ENCODE peak calls at places on chromosomes 11 and 22, in seven cellular contexts. X is transverse colon, A is fibroblast of mammary gland, H is GM12865, K is epithelial cell of esophagus, M is uterus, J is IMR-90. E is an unnamed sample.

GRCh38 chr22:42930810-42931420 is 73.8 kb upstream of the ARFGAP3 start:
- DNase-seq in H (peak; percentile 58), M (no peak), J (peak; percentile 52), K (peak; percentile 92), A (peak; percentile 69), X (no peak), E (peak; percentile 74)

GRCh38 chr11:17803751-17804334 is 69.3 kb downstream of the KCNC1 start:
- DNase-seq in M (no peak), H (no peak), A (no peak), X (no peak), K (no peak), J (no peak), E (no peak)

GRCh38 chr11:118907051-118907748 is 18.5 kb downstream of the BCL9L start:
- DNase-seq in K (peak; percentile 74), J (peak; percentile 62), A (peak; percentile 74), H (peak; percentile 88), X (peak; percentile 93), M (peak; percentile 85), E (peak; percentile 92)

GRCh38 chr11:69217276-69218105 is 61.8 kb downstream of the SMIM38 start:
- DNase-seq in M (no peak), K (no peak), J (no peak), X (peak; percentile 31), A (no peak), H (no peak), E (peak; percentile 44)

GRCh38 chr11:130520231-130520630 is 71.8 kb downstream of the ADAMTS15 start:
- DNase-seq in K (no peak), M (peak; percentile 43), X (no peak), J (no peak), A (peak; percentile 13), H (no peak), E (no peak)

GRCh38 chr11:66976048-66976467 is 954 bp downstream of the C11orf86 start:
- DNase-seq in A (no peak), J (no peak), H (no peak), K (no peak), M (no peak), X (no peak), E (no peak)

GRCh38 chr11:11036185-11037161 is 178.6 kb upstream of the ZBED5 start:
- DNase-seq in A (peak; percentile 70), X (no peak), H (peak; percentile 84), M (no peak), K (peak; percentile 87), J (peak; percentile 66), E (peak; percentile 46)

GRCh38 chr11:118241191-118242098 is 10.7 kb downstream of the MPZL3 start:
- DNase-seq in X (peak; percentile 43), J (no peak), M (no peak), H (peak; percentile 75), A (no peak), K (peak; percentile 92), E (peak; percentile 59)

GRCh38 chr11:67266424-67267187 is at the start of gene GRK2:
- DNase-seq in J (peak; percentile 28), K (peak; percentile 60), M (peak; percentile 46), H (peak; percentile 72), A (no peak), X (no peak), E (peak; percentile 60)

GRCh38 chr22:27564806-27565205 is 236.8 kb downstream of the MN1 start:
- DNase-seq in X (no peak), J (no peak), M (no peak), H (no peak), A (no peak), K (peak; percentile 70), E (no peak)

GRCh38 chr22:22827187-22827948 is 60.2 kb upstream of the IGLL5 start:
- DNase-seq in K (no peak), J (no peak), M (no peak), X (no peak), A (no peak), H (no peak), E (no peak)

GRCh38 chr22:48536691-48537591 is 1290.7 kb downstream of the BRD1 start:
- DNase-seq in J (no peak), H (no peak), A (no peak), M (no peak), X (no peak), K (no peak), E (peak; percentile 52)

GRCh38 chr11:291281-292210 is 2.6 kb downstream of the PGGHG start:
- DNase-seq in M (no peak), K (no peak), A (no peak), H (no peak), X (peak; percentile 8), J (no peak), E (peak; percentile 3)

DNA sequence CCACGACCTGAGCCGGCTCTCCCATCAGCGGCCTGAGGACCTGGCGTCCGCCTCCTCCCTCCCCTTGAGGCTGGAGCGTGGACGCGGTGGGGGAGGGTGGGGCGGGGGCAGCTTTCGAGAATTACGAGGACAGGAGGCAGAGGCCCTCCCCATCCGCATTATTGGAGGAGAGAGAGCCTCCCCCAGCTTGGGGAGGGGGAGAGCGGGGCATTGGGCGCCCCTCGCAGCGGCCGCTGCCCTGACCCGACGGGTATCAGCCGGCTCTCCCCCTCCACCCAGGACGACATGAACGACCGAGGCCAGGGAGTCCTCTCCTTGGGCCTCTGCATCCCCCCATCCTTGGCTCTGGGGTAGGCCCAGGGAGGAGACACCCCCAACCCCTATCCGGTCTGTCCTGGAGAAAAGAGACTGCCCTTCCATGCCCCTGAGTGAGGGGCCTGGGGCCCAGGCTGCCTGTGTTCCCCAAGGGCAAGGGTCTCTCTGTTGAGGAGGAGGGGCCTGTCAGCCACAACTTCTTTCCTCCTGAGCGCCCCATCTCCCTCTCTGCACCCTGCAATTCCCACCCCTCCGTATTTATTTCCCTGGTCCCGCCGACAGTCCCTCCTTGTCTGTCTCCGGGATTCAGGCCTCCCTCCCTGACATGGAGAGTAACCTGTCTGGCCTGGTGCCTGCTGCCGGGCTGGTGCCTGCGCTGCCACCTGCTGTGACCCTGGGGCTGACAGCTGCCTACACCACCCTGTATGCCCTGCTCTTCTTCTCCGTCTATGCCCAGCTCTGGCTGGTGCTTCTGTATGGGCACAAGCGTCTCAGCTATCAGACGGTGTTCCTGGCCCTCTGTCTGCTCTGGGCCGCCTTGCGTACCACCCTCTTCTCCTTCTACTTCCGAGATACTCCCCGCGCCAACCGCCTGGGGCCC is 495 bp downstream of the GPR137 start:
- DNase-seq in M (no peak), H (peak; percentile 53), A (no peak), X (peak; percentile 49), J (no peak), K (no peak), E (peak; percentile 82)
- TF ChIP-seq CTCF in M (no peak), H (peak; percentile 32), A (no peak), X (no peak), J (no peak), K (no peak), E (no peak)

GRCh38 chr22:20579273-20580120 is 72.1 kb downstream of the MED15 start:
- DNase-seq in J (no peak), M (no peak), A (no peak), K (no peak), X (no peak), H (no peak), E (no peak)

GRCh38 chr22:20582171-20582511 is 74.7 kb downstream of the MED15 start:
- DNase-seq in A (no peak), J (no peak), H (no peak), K (no peak), M (no peak), X (no peak), E (no peak)

GRCh38 chr22:20580179-20580578 is 72.8 kb downstream of the MED15 start:
- DNase-seq in J (no peak), A (no peak), H (no peak), K (no peak), X (no peak), M (no peak), E (no peak)

GRCh38 chr22:20581503-20582170 is 74.2 kb downstream of the MED15 start:
- DNase-seq in K (no peak), A (no peak), X (no peak), M (no peak), H (no peak), J (no peak), E (no peak)

GRCh38 chr22:20580611-20581502 is 73.4 kb downstream of the MED15 start:
- DNase-seq in X (no peak), A (no peak), J (no peak), K (no peak), H (no peak), M (no peak), E (no peak)
- TF ChIP-seq CTCF in X (no peak), A (no peak), J (no peak), K (no peak), H (no peak), M (no peak), E (no peak)

GRCh38 chr11:43130616-43131015 is 181.2 kb upstream of the API5 start:
- DNase-seq in X (no peak), M (no peak), A (no peak), K (no peak), J (no peak), H (peak; percentile 5), E (no peak)
- TF ChIP-seq CTCF in X (no peak), M (no peak), A (no peak), K (no peak), J (no peak), H (peak; percentile 5), E (no peak)

GRCh38 chr22:50014655-50015401 is 2.3 kb upstream of the IL17REL start:
- DNase-seq in X (peak; percentile 5), J (no peak), K (no peak), H (no peak), M (no peak), A (no peak), E (no peak)

GRCh38 chr22:50014053-50014501 is 1.5 kb upstream of the IL17REL start:
- DNase-seq in J (no peak), A (no peak), H (no peak), M (no peak), K (no peak), X (peak; percentile 6), E (no peak)

GRCh38 chr22:50010676-50011446 is 1.7 kb downstream of the IL17REL start:
- DNase-seq in A (no peak), H (peak; percentile 78), J (no peak), X (peak; percentile 9), M (no peak), K (no peak), E (no peak)

GRCh38 chr22:50011447-50012200 is 941 bp downstream of the IL17REL start:
- DNase-seq in H (no peak), X (no peak), M (no peak), K (no peak), A (no peak), J (no peak), E (no peak)

DNA sequence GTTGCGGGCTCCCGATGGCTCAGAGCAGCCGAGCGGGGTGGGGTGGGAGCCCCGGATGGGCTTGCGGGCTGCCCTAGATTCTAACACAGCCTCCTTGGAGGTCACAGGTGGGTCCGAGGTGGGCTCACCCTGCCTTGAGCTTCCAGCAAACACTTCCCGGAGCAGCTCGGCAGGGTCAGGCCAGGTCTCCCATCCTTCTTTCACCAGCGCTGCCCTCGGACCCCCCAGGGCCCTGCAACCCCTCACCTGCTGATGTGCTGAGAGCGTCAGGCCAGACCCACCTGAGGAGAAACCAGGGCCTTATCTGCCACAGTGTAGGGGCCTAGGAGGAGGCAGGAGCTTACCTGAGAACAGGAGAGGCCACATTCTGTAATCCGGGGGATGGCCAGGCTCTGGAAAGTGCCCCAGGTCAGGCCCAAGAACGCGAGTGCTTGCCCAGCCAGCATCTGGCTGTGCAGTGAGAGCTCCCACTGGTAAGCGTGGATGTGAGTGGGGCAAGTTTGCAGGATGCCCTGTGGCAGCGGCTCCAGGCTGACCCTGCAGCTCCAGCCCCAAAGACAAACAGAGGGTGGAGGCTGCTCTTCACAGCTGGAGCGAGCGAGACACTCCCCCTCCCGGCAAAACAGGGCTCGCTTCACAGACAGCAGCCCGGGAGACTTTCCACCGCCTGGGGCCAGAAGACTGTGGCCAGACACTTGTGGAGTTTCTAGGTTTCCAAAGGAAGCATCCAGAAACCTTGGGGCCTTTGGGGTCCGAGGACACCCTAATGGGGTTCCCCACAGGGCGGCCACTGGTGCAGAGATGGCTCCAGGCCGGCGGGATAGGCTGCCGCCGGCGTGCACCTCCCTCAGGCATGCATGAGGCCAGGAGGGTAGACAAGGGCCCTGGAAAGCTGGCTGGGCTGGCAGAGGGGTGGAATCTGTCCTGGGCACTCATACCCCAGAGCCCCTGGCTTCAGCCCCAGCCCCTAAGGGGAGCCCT is at the start of gene IL17REL:
- DNase-seq in M (peak; percentile 34), X (peak; percentile 41), J (peak; percentile 10), H (no peak), K (no peak), A (no peak), E (no peak)
- TF ChIP-seq CTCF in M (peak; percentile 31), X (peak; percentile 10), J (no peak), H (no peak), K (no peak), A (peak; percentile 22), E (no peak)

E was measured in body of pancreas.